ENCODE peak calls at places on chromosome 9, in five cellular contexts. C, E, W, L and M are unnamed samples.

GRCh38 chr9:77707696-77708095 is 59.6 kb upstream of the GNA14 start:
- DNase-seq in E (peak), W (no peak), C (peak), L (peak), M (peak)

GRCh38 chr9:16509946-16510504 is 360.4 kb downstream of the BNC2 start:
- DNase-seq in L (peak), E (peak), C (no peak), W (no peak), M (no peak)

GRCh38 chr9:121246821-121247511 is 21.0 kb upstream of the GSN start:
- DNase-seq in L (peak), C (peak), W (no peak), E (peak), M (no peak)

GRCh38 chr9:2461886-2462285 is 159.7 kb upstream of the VLDLR start:
- DNase-seq in C (peak), W (no peak), E (peak), L (peak), M (no peak)

GRCh38 chr9:78777747-78778146 is 480.8 kb downstream of the PSAT1 start:
- DNase-seq in L (no peak), E (no peak), C (no peak), W (no peak), M (no peak)

GRCh38 chr9:27367175-27367798 is 70.3 kb upstream of the EQTN start:
- DNase-seq in L (no peak), E (no peak), W (peak), C (no peak), M (no peak)

GRCh38 chr9:81191222-81191621 is 498.1 kb downstream of the TLE1 start:
- DNase-seq in L (no peak), E (no peak), W (no peak), C (no peak), M (no peak)

GRCh38 chr9:93952784-93953491 is 2.2 kb downstream of the BARX1 start:
- DNase-seq in E (no peak), W (no peak), L (no peak), C (peak), M (peak)

GRCh38 chr9:129176786-129177442 is 1.1 kb downstream of the IER5L start:
- DNase-seq in L (peak), E (peak), W (peak), C (peak), M (peak)

GRCh38 chr9:37969130-37969529 is 65.2 kb upstream of the SLC25A51 start:
- DNase-seq in C (no peak), E (peak), W (no peak), L (peak), M (peak)

GRCh38 chr9:97853844-97854695 is 1.0 kb downstream of the FOXE1 start:
- DNase-seq in C (peak), E (peak), L (no peak), W (no peak), M (no peak)

GRCh38 chr9:14452539-14452938 is 138.6 kb upstream of the NFIB start:
- DNase-seq in C (no peak), E (no peak), L (no peak), W (no peak), M (no peak)

GRCh38 chr9:126453156-126453963 is 126.7 kb downstream of the MVB12B start:
- DNase-seq in W (no peak), E (no peak), C (no peak), L (no peak), M (no peak)

GRCh38 chr9:95182854-95183563 is 134.5 kb downstream of the FANCC start:
- DNase-seq in E (no peak), C (peak), L (no peak), W (no peak), M (peak)

GRCh38 chr9:105051897-105052296 is 123.9 kb upstream of the ABCA1 start:
- DNase-seq in L (no peak), C (no peak), E (no peak), W (no peak), M (no peak)

GRCh38 chr9:113343732-113344231 is 3.7 kb upstream of the WDR31 start:
- DNase-seq in C (peak), E (peak), L (peak), W (peak), M (peak)

GRCh38 chr9:114002986-114003740 is 74.9 kb downstream of the AMBP start:
- DNase-seq in W (no peak), C (no peak), L (peak), E (peak), M (peak)

GRCh38 chr9:61673247-61673646 is 483.4 kb downstream of the SPATA31A7 start:
- DNase-seq in L (no peak), C (no peak), W (no peak), E (no peak), M (no peak)

GRCh38 chr9:27717991-27718390 is 144.7 kb upstream of the C9orf72 start:
- DNase-seq in L (no peak), E (no peak), C (no peak), W (no peak), M (no peak)

GRCh38 chr9:72407047-72407446 is 42.0 kb upstream of the ZFAND5 start:
- DNase-seq in L (no peak), C (no peak), E (no peak), W (no peak), M (no peak)

GRCh38 chr9:97388721-97389238 is 23.1 kb upstream of the TDRD7 start:
- DNase-seq in W (peak), E (peak), L (no peak), C (no peak), M (no peak)

GRCh38 chr9:88775559-88775958 is 215.7 kb upstream of the S1PR3 start:
- DNase-seq in C (no peak), W (no peak), E (peak), L (no peak), M (no peak)

GRCh38 chr9:71648453-71648852 is 119.9 kb downstream of the CEMIP2 start:
- DNase-seq in E (no peak), L (no peak), W (no peak), C (no peak), M (no peak)

GRCh38 chr9:137487454-137488329 is 28.6 kb upstream of the NSMF start:
- DNase-seq in C (no peak), E (no peak), W (no peak), L (peak), M (peak)

GRCh38 chr9:120935383-120935857 is 8.8 kb upstream of the TRAF1 start:
- DNase-seq in W (peak), E (peak), L (peak), C (peak), M (peak)

GRCh38 chr9:32552172-32552872 is at the start of the genes SMIM27 and TOPORS:
- DNase-seq in W (peak), E (peak), L (peak), C (peak), M (peak)

GRCh38 chr9:114271556-114272510 is 51.1 kb upstream of the ORM1 start:
- DNase-seq in W (peak), C (peak), L (peak), E (peak), M (peak)

GRCh38 chr9:2854617-2855016 is 10.7 kb upstream of the PUM3 start:
- DNase-seq in L (no peak), W (no peak), E (no peak), C (no peak), M (no peak)

GRCh38 chr9:93667627-93668026 is 91.2 kb downstream of the PHF2 start:
- DNase-seq in W (no peak), L (no peak), C (no peak), E (no peak), M (no peak)

GRCh38 chr9:84781431-84781830 is 111.9 kb downstream of the NTRK2 start:
- DNase-seq in C (peak), E (peak), W (peak), L (peak), M (no peak)

GRCh38 chr9:106861585-106862114 is 1.3 kb upstream of the ZNF462 start:
- DNase-seq in C (no peak), L (no peak), E (no peak), W (no peak), M (no peak)
- H3K4me3 ChIP-seq in C (no peak), L (peak), E (peak), W (peak), M (peak)

DNA sequence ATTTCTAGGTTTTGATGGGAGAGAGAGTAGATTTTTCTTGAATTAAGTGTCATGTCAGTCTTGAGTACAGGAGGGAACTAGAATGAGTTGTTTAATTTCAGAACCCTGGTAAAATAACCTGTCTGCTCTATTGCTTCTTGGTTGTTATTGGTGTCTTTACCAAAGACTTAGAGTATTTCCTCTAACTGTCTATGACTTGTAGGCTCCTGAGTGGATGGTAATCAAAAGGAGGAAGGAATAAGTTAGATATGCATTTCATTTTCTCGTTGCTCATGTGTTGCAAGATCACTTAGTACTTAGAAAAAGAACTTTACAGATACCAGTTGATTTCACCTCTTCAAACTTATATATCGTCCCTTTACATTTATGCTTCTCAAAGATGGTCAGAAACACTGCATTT is 31.1 kb downstream of the UHRF2 start:
- DNase-seq in W (no peak), C (no peak), E (no peak), L (no peak), M (no peak)
- TF ChIP-seq CTCF in W (no peak), C (no peak), E (no peak), L (no peak), M (no peak)

GRCh38 chr9:127971357-127972315 is 9.2 kb downstream of the EEIG1 start:
- DNase-seq in W (peak), L (no peak), C (no peak), E (peak), M (peak)
- H3K4me3 ChIP-seq in W (peak), L (no peak), C (no peak), E (no peak), M (no peak)

DNA sequence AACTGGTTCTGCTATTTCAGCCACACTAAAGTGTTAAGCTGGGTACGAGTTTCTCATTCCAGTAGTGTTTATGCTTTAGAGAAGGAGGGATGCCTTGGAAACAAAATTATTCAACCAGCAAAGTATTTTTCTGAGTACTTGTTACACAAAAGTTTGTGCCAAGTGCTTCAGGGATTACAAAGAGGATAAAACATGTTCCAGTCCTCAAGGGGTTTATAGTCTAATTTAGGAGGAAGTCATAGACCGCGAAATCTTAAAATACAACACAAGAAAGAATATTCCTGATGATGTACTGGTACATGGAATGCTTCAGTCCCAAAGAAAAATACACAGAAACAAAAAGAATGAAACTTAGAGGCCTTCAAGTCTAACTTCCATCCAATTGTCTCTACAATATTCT is 85.4 kb upstream of the NR4A3 start:
- DNase-seq in W (no peak), C (no peak), E (no peak), L (no peak), M (no peak)
- TF ChIP-seq CTCF in W (no peak), C (no peak), E (no peak), L (no peak), M (no peak)

GRCh38 chr9:130692365-130692764 is 1.2 kb upstream of the EXOSC2 start:
- DNase-seq in E (peak), C (peak), W (no peak), L (no peak), M (no peak)
- H3K4me3 ChIP-seq in E (no peak), C (no peak), W (no peak), L (no peak), M (no peak)

GRCh38 chr9:123940721-123941534 is 11.0 kb upstream of the DENND1A start:
- DNase-seq in L (no peak), C (no peak), E (peak), W (no peak), M (no peak)
- TF ChIP-seq CTCF in L (no peak), C (no peak), E (no peak), W (no peak), M (no peak)

GRCh38 chr9:15505927-15506326 is 4.8 kb downstream of the PSIP1 start:
- DNase-seq in E (no peak), L (no peak), C (no peak), W (no peak), M (no peak)
- H3K4me3 ChIP-seq in E (no peak), L (no peak), C (no peak), W (no peak), M (no peak)

GRCh38 chr9:136245194-136246150 is at the start of gene QSOX2:
- DNase-seq in L (peak), C (peak), E (peak), W (peak), M (peak)
- TF ChIP-seq CTCF in L (no peak), C (no peak), E (no peak), W (no peak), M (no peak)

DNA sequence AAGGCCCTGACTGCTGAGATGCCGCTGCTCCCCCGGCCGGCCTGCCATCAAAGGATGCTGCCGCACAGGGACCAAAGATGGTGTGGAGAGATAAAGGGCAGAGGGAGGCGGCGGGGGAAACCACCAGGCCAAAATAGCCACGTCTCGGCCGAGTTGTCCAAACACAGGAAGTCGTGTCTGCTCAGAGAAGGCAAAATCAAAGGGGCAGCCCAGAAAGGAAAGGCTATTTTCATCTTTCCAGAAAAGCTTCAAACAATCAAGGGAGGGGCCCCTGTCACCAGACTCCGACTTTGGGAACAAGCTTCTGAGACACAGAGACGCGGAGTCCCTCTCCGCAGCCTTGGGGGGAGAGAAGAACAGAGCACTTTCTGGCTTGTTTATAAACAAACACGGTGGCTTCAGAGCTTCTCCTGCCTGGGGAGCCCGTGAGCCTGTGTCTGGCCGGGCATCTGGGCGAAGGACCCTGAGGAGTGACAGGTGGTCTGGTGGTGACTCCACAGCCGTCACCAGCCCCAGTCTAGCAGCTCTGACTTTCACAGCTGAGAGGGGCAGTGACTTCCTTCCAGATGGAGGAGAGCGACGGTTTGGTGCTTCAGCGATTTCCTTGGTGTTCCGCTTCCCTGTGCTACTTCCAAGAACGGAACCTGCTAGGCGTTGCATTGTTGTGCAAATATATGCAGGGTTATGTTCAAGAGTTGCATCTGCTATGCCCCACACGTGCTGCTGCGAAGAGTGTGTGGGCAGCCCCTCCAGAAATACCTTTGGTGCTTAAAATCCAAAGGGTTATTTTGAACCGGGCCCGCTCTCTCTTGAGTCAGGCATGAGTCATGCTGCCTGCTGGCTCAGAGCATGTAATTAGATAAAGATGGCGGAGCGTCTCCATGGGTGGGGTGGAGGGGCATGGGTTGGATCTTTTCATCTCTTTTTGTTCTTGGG is 24.0 kb downstream of the ADAMTSL2 start:
- DNase-seq in C (no peak), W (peak), L (peak), E (peak), M (no peak)
- H3K4me3 ChIP-seq in C (no peak), W (peak), L (no peak), E (peak), M (no peak)